ENCODE peak calls at places on chromosomes 1 and 21, in five cellular contexts. Y is glutamatergic neuron, E is GM12865, M is NCI-H2029 treated with DMSO at 0.1 percent for 48 hours, B is pons. N is an unnamed sample.

GRCh38 chr21:46461909-46462308 is 3.2 kb downstream of the DIP2A start:
- DNase-seq in E (no peak), M (no peak), Y (no peak), B (no peak), N (no peak)

GRCh38 chr21:15206514-15206913 is 141.7 kb upstream of the NRIP1 start:
- DNase-seq in Y (no peak), M (no peak), B (peak; percentile 39), E (peak; percentile 61), N (peak; percentile 38)

GRCh38 chr1:237054313-237054712 is 12.3 kb downstream of the RYR2 start:
- DNase-seq in B (no peak), M (no peak), E (no peak), Y (no peak), N (no peak)

GRCh38 chr1:84508510-84508909 is 2.1 kb upstream of the GNG5 start:
- DNase-seq in M (no peak), E (no peak), B (no peak), Y (no peak), N (no peak)

GRCh38 chr21:44742418-44743153 is 31.2 kb upstream of the TSPEAR start:
- DNase-seq in B (no peak), Y (no peak), E (no peak), M (peak; percentile 41), N (no peak)

GRCh38 chr1:248366609-248367008 is 5.1 kb downstream of the OR2T4 start:
- DNase-seq in M (no peak), Y (no peak), B (no peak), E (no peak), N (no peak)

GRCh38 chr1:15272009-15272781 is 25.2 kb downstream of the FHAD1 start:
- DNase-seq in B (peak; percentile 81), Y (peak; percentile 52), E (peak; percentile 71), M (peak; percentile 60), N (no peak)

GRCh38 chr1:113912594-113913311 is 7.6 kb downstream of the DCLRE1B start:
- DNase-seq in B (peak; percentile 28), E (no peak), M (peak; percentile 77), Y (peak; percentile 23), N (no peak)

GRCh38 chr1:202643397-202644218 is 66.6 kb downstream of the SYT2 start:
- DNase-seq in Y (peak; percentile 50), E (no peak), M (no peak), B (no peak), N (no peak)

GRCh38 chr21:29105218-29105617 is 25.2 kb upstream of the MAP3K7CL start:
- DNase-seq in E (no peak), M (no peak), B (no peak), Y (no peak), N (no peak)

GRCh38 chr1:162736184-162736583 is 54.3 kb upstream of the HSD17B7 start:
- DNase-seq in B (no peak), Y (no peak), M (no peak), E (no peak), N (no peak)

GRCh38 chr1:239550178-239550577 is 163.8 kb downstream of the CHRM3 start:
- DNase-seq in Y (no peak), E (no peak), M (no peak), B (no peak), N (no peak)

GRCh38 chr1:17010601-17011438 is 908 bp downstream of the ATP13A2 start:
- DNase-seq in M (no peak), B (no peak), E (peak; percentile 33), Y (no peak), N (no peak)

GRCh38 chr1:225407755-225408154 is 20.1 kb downstream of the LBR start:
- DNase-seq in E (no peak), M (no peak), Y (no peak), B (no peak), N (no peak)

GRCh38 chr1:63988941-63989340 is 214.5 kb upstream of the UBE2U start:
- DNase-seq in Y (no peak), B (no peak), E (no peak), M (no peak), N (no peak)

GRCh38 chr21:42235593-42235992 is 16.7 kb downstream of the ABCG1 start:
- DNase-seq in B (no peak), M (no peak), E (no peak), Y (no peak), N (no peak)

GRCh38 chr1:151282883-151283725 is 1.0 kb downstream of the ZNF687 start:
- DNase-seq in E (peak; percentile 57), B (no peak), Y (peak; percentile 59), M (no peak), N (no peak)

GRCh38 chr1:230073371-230074035 is 6.5 kb downstream of the GALNT2 start:
- DNase-seq in B (peak; percentile 60), M (no peak), Y (no peak), E (no peak), N (no peak)

GRCh38 chr1:179021873-179022272 is 3.8 kb upstream of the FAM20B start:
- DNase-seq in Y (no peak), E (no peak), B (peak; percentile 83), M (no peak), N (no peak)

N was measured in GM06990.